ENCODE peak calls at places on chromosome 21, in six cellular contexts. W, E, T, R, G and X are unnamed samples.

GRCh38 chr21:45918011-45918410 is 63.6 kb upstream of the COL6A1 start:
- DNase-seq in W (no peak), E (no peak), T (no peak), R (no peak), G (no peak), X (no peak)

GRCh38 chr21:43731891-43732711 is 13.2 kb downstream of the PDXK start:
- DNase-seq in W (no peak), E (no peak), T (no peak), R (no peak), G (no peak), X (no peak)

GRCh38 chr21:37106998-37107397 is 33.9 kb downstream of the TTC3 start:
- DNase-seq in W (no peak), E (no peak), T (no peak), R (no peak), G (no peak), X (no peak)

GRCh38 chr21:9837946-9838801 is 683.2 kb upstream of the TPTE start:
- DNase-seq in W (no peak), E (no peak), T (no peak), R (no peak), G (peak; percentile 44), X (peak; percentile 94)

GRCh38 chr21:45295576-45296365 is 8.1 kb upstream of the POFUT2 start:
- DNase-seq in W (no peak), E (no peak), T (no peak), R (no peak), G (no peak), X (no peak)

GRCh38 chr21:44368711-44369446 is 15.5 kb downstream of the TRPM2 start:
- DNase-seq in W (no peak), E (no peak), T (no peak), R (no peak), G (peak; percentile 39), X (no peak)

GRCh38 chr21:46191257-46191685 is 7.0 kb upstream of the SPATC1L start:
- DNase-seq in W (no peak), E (no peak), T (peak; percentile 66), R (no peak), G (peak; percentile 46), X (peak; percentile 44)

GRCh38 chr21:33402011-33402979 is 918 bp upstream of the IFNGR2 start:
- DNase-seq in W (no peak), E (no peak), T (peak; percentile 53), R (no peak), G (no peak), X (peak; percentile 90)

GRCh38 chr21:36539434-36540150 is 59.7 kb upstream of the CLDN14 start:
- DNase-seq in W (no peak), E (no peak), T (no peak), R (no peak), G (no peak), X (no peak)

GRCh38 chr21:45299864-45300785 is 12.4 kb upstream of the POFUT2 start:
- DNase-seq in W (no peak), E (no peak), T (no peak), R (no peak), G (no peak), X (no peak)

DNA sequence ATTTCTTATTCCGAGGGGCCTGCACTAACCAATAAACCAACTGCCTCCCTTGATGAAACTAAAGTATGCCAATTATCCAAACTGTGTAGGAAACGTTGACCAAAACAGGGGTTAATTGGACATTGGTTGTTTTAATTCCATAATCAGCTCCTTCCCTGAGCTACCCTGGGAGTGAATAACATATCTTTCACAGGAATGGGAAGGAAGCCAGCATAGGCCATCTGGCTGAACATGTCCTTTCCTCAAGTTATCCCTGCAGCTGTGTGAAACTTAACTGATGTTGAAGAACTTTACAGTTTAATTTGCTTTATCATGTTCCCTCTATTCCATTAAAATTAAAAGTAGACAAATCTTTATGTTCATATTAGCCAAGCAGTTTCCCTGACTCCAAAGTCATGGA is 75.4 kb downstream of the NRIP1 start:
- DNase-seq in W (no peak), E (no peak), T (peak; percentile 20), R (no peak), G (no peak), X (no peak)
- TF ChIP-seq MYC in W (no peak), E (no peak), T (no peak), R (no peak), G (no peak), X (no peak)

DNA sequence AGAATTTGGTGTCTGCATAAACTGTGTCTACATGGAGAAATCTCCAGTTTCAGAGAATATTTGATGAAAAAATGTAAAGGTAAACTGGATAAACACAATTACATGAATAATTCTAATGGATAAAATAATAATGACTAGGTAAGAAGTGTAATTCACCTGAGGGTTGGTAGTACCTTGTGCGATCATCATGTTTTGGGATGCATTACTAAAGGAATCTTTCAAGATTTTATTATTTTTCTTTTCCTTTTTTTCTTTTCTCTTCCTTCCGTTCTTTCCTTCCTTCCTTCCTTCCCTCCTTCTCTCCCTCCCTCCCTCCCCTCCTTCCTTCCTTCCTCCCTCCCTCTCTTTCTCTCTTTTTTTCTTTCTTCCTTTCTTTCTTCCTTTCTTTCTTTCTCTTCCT is 818.7 kb downstream of the LTN1 start:
- DNase-seq in W (no peak), E (no peak), T (no peak), R (no peak), G (no peak), X (no peak)
- TF ChIP-seq POLR2A in W (no peak), E (no peak), T (no peak), R (no peak), G (no peak), X (no peak)

DNA sequence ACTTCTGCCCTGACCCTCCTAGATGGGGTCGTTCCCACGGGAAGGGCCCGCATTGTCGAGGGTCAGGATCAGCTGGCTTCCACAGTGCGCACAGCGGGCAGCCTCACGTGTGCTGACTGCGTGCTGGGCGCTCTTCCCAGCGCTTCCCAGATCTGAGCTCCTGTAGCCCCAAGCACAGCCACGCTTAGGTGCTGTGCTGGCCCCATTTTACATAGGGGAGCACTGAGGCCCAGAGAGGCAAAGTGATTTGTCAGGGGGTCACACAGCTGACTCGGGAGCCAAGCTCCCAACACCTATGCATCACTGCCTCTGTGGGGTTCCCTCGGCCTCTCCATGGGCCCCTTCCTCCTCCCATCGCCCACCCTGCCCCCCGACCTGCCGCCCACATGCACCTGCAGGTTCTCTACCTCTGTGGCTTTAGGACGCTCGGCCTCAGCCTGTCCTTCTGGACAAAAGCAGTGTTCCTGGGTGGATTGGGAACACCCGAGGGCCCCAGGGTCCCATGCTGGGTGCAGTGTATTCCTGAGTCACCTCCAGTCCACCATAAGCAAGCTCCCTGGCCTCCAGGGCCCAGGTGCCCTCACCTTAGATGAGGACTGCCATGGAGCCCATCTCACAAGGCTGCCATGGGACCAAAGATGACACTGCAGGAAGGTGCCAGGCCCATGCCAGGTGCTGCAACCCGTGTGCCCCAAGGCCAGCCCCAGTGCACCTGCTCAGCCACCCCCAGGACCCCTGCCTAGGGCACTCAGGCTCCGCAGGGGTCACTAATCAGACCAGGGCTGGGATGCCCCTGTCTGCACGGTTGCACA is 23.3 kb downstream of the TFF3 start:
- DNase-seq in W (no peak), E (peak; percentile 11), T (no peak), R (no peak), G (no peak), X (no peak)
- TF ChIP-seq MAX in W (no peak), E (no peak), T (no peak), R (no peak), G (no peak), X (no peak)

DNA sequence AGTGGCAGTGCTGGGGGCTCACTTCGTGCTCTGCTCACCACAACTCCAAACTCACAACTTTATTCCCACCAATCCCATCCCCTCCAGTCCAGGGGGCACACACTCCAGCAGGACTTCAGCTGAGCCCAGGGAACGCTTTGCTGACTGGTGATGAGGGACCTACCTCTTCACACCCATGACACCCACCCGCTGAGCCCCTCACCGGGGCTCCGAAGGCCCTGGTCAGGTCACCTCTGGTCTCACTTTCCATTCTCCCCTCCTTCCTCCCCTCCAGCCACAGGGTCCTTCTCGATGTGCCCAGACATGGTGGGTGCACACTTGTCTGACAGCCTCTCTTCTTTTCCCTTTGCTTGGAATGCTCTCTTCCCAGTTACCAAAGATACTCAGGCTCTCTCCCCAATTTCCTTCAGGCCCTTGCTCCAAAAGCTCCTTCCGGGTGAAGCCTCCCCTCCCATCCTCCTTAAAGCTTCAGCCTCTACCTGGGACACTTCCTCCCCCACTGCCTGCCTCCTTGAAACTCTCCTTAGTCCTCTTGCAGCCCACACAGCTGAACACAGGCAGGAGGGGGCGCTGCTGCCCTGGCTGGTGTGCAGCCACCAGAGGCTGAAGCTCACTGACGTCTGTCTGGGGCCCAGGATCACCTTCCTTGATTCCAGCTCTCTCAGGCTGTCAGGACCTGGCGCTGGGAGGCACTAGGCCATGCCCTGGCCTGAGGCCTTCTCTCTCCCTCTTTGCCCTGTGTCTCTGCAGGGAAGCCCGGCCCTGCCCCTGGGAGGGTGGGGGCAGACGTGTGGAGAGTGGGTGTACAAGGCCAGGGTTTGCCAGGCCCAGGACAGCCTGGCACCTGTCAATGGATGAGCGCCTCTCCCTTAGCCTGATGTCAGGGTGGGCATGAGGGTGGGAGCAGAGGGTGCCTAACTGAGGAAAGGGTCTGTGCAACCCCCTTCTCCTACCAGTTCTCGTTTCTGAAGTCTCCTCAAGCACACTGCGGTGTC is 1.6 kb downstream of the KCNE1 start:
- DNase-seq in W (peak; percentile 67), E (peak; percentile 69), T (peak; percentile 78), R (no peak), G (peak; percentile 50), X (peak; percentile 82)
- TF ChIP-seq MYC in W (no peak), E (no peak), T (no peak), R (no peak), G (no peak), X (no peak)

DNA sequence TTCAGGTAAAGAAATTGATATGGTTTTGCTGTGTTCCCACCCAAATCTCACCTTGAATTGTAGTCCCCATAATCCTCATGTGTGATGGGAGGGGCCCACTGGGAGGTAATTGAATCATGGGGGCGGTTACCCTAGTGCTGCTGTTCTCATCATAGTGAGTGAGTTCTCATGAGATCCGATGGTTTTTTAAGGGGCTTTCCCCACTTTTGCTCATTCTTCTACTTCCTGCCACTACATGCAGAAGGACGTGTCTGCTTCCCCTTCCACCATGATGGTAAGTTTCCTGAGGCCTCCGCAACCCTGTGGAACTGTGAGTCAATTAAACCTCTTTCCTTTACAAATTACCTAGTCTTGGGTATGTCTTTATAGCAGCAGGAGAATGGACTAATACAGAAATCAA is 69.3 kb downstream of the MIS18A start:
- DNase-seq in W (no peak), E (no peak), T (no peak), R (no peak), G (no peak), X (no peak)
- TF ChIP-seq POLR2A in W (no peak), E (no peak), T (no peak), R (no peak), G (no peak), X (no peak)

GRCh38 chr21:26199471-26199870 is 28.9 kb upstream of the APP start:
- DNase-seq in W (no peak), E (no peak), T (no peak), R (no peak), G (no peak), X (no peak)
- TF ChIP-seq MAX in W (no peak), E (no peak), T (no peak), R (no peak), G (no peak), X (no peak)

DNA sequence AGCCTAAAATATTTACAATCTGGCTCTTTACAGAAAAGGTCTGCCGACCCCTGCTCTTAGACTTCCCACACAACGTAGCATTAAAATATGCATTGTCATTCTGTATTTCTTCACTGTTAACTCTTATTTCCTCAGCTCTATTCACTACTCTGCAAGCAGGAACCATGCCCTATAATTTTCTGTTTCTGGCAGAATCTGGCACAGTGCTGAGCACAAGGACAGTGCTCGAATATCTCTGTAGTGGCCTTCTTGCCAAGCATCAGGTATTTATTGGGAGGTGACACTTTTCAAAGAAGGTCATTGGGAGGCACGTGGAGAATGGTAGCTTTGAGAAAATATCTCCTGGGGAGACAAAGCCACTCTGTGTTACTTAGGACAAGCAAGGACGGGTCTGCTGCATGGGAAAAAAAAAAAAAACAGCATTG is 77.9 kb downstream of the PSMG1 start:
- DNase-seq in W (peak; percentile 76), E (no peak), T (no peak), R (no peak), G (no peak), X (peak; percentile 72)
- TF ChIP-seq MYC in W (no peak), E (no peak), T (no peak), R (no peak), G (no peak), X (no peak)